ENCODE peak calls at places on chromosomes 5 and 9, in seven cellular contexts. One of them, this sample, is unnamed.

GRCh38 chr5:148979104-148979723 is 83.6 kb downstream of the SH3TC2 start:
- DNase-seq in CD8-positive, alpha-beta memory T cell: no peak
- DNase-seq in epithelial cell of esophagus: peak; percentile 94
- DNase-seq in G401: no peak
- DNase-seq in M059J: peak; percentile 86
- DNase-seq in GM10248: no peak
- DNase-seq in NCI-H1694 treated with DMSO at 0.1 percent for 48 hours: no peak
- DNase-seq in this sample: no peak

GRCh38 chr9:138080979-138081378 is 203.4 kb downstream of the CACNA1B start:
- DNase-seq in CD8-positive, alpha-beta memory T cell: no peak
- DNase-seq in epithelial cell of esophagus: no peak
- DNase-seq in G401: no peak
- DNase-seq in M059J: no peak
- DNase-seq in GM10248: no peak
- DNase-seq in NCI-H1694 treated with DMSO at 0.1 percent for 48 hours: no peak
- DNase-seq in this sample: no peak

GRCh38 chr5:33891731-33892418 is at the start of gene ADAMTS12:
- DNase-seq in CD8-positive, alpha-beta memory T cell: no peak
- DNase-seq in epithelial cell of esophagus: peak; percentile 4
- DNase-seq in G401: no peak
- DNase-seq in M059J: peak; percentile 75
- DNase-seq in GM10248: peak; percentile 38
- DNase-seq in NCI-H1694 treated with DMSO at 0.1 percent for 48 hours: no peak
- DNase-seq in this sample: no peak

GRCh38 chr5:82397741-82398320 is 119.7 kb upstream of the RPS23 start:
- DNase-seq in CD8-positive, alpha-beta memory T cell: no peak
- DNase-seq in epithelial cell of esophagus: no peak
- DNase-seq in G401: no peak
- DNase-seq in M059J: peak; percentile 56
- DNase-seq in GM10248: no peak
- DNase-seq in NCI-H1694 treated with DMSO at 0.1 percent for 48 hours: no peak
- DNase-seq in this sample: no peak

GRCh38 chr9:131398204-131398603 is 4.3 kb downstream of the PRRC2B start:
- DNase-seq in CD8-positive, alpha-beta memory T cell: peak; percentile 58
- DNase-seq in epithelial cell of esophagus: no peak
- DNase-seq in G401: peak; percentile 63
- DNase-seq in M059J: peak; percentile 77
- DNase-seq in GM10248: no peak
- DNase-seq in NCI-H1694 treated with DMSO at 0.1 percent for 48 hours: no peak
- DNase-seq in this sample: no peak

GRCh38 chr5:132435891-132436290 is 54.7 kb downstream of the IRF1 start:
- DNase-seq in CD8-positive, alpha-beta memory T cell: no peak
- DNase-seq in epithelial cell of esophagus: no peak
- DNase-seq in G401: no peak
- DNase-seq in M059J: no peak
- DNase-seq in GM10248: no peak
- DNase-seq in NCI-H1694 treated with DMSO at 0.1 percent for 48 hours: no peak
- DNase-seq in this sample: no peak

GRCh38 chr5:71789746-71790145 is 70.7 kb downstream of the CARTPT start:
- DNase-seq in CD8-positive, alpha-beta memory T cell: no peak
- DNase-seq in epithelial cell of esophagus: no peak
- DNase-seq in G401: no peak
- DNase-seq in M059J: no peak
- DNase-seq in GM10248: no peak
- DNase-seq in NCI-H1694 treated with DMSO at 0.1 percent for 48 hours: no peak
- DNase-seq in this sample: no peak

GRCh38 chr5:132054031-132054696 is 6.3 kb upstream of the IL3 start:
- DNase-seq in CD8-positive, alpha-beta memory T cell: no peak
- DNase-seq in epithelial cell of esophagus: no peak
- DNase-seq in G401: no peak
- DNase-seq in M059J: no peak
- DNase-seq in GM10248: no peak
- DNase-seq in NCI-H1694 treated with DMSO at 0.1 percent for 48 hours: no peak
- DNase-seq in this sample: no peak

GRCh38 chr5:135386096-135386495 is 12.9 kb downstream of the MACROH2A1 start:
- DNase-seq in CD8-positive, alpha-beta memory T cell: no peak
- DNase-seq in epithelial cell of esophagus: peak; percentile 93
- DNase-seq in G401: no peak
- DNase-seq in M059J: peak; percentile 82
- DNase-seq in GM10248: no peak
- DNase-seq in NCI-H1694 treated with DMSO at 0.1 percent for 48 hours: no peak
- DNase-seq in this sample: no peak

GRCh38 chr5:33317271-33317670 is 123.5 kb upstream of the TARS1 start:
- DNase-seq in CD8-positive, alpha-beta memory T cell: no peak
- DNase-seq in epithelial cell of esophagus: peak; percentile 53
- DNase-seq in G401: no peak
- DNase-seq in M059J: peak; percentile 32
- DNase-seq in GM10248: no peak
- DNase-seq in NCI-H1694 treated with DMSO at 0.1 percent for 48 hours: no peak
- DNase-seq in this sample: no peak

GRCh38 chr5:137357436-137357835 is 141.7 kb downstream of the SPOCK1 start:
- DNase-seq in CD8-positive, alpha-beta memory T cell: no peak
- DNase-seq in epithelial cell of esophagus: peak; percentile 67
- DNase-seq in G401: no peak
- DNase-seq in M059J: no peak
- DNase-seq in GM10248: no peak
- DNase-seq in NCI-H1694 treated with DMSO at 0.1 percent for 48 hours: no peak
- DNase-seq in this sample: no peak

GRCh38 chr5:172420215-172420934 is 34.0 kb downstream of the SH3PXD2B start:
- DNase-seq in CD8-positive, alpha-beta memory T cell: no peak
- DNase-seq in epithelial cell of esophagus: peak; percentile 99
- DNase-seq in G401: peak; percentile 89
- DNase-seq in M059J: peak; percentile 80
- DNase-seq in GM10248: no peak
- DNase-seq in NCI-H1694 treated with DMSO at 0.1 percent for 48 hours: peak; percentile 21
- DNase-seq in this sample: peak; percentile 73

This sample was measured in hippocampal formation.